ENCODE peak calls at places on chromosomes 6 and 20, in ten cellular contexts. One of them, this sample, is unnamed.

GRCh38 chr6:85273870-85274269 is 176.0 kb upstream of the NT5E start:
- DNase-seq in caudate nucleus: no peak
- DNase-seq in tibial artery: no peak
- DNase-seq in stimulated activated CD8-positive, alpha-beta memory T cell treated with anti-CD3 and anti-CD28 coated beads, Interleukin-12 subunit alpha, Interleukin-12 subunit beta, amount 100 ng/mL, for 1 hour: no peak
- DNase-seq in adipocyte: no peak
- DNase-seq in NCI-H1105: no peak
- DNase-seq in NCI-H69: no peak
- DNase-seq in ureter: no peak
- DNase-seq in foreskin fibroblast: peak; percentile 39
- DNase-seq in CD8-positive, alpha-beta memory T cell: no peak
- DNase-seq in this sample: no peak

GRCh38 chr6:14861491-14861943 is 384.4 kb upstream of the JARID2 start:
- DNase-seq in caudate nucleus: no peak
- DNase-seq in tibial artery: no peak
- DNase-seq in stimulated activated CD8-positive, alpha-beta memory T cell treated with anti-CD3 and anti-CD28 coated beads, Interleukin-12 subunit alpha, Interleukin-12 subunit beta, amount 100 ng/mL, for 1 hour: no peak
- DNase-seq in adipocyte: no peak
- DNase-seq in NCI-H1105: no peak
- DNase-seq in NCI-H69: no peak
- DNase-seq in ureter: no peak
- DNase-seq in foreskin fibroblast: no peak
- DNase-seq in CD8-positive, alpha-beta memory T cell: no peak
- DNase-seq in this sample: no peak

GRCh38 chr6:66478705-66479104 is 771.7 kb upstream of the EYS start:
- DNase-seq in caudate nucleus: no peak
- DNase-seq in tibial artery: no peak
- DNase-seq in stimulated activated CD8-positive, alpha-beta memory T cell treated with anti-CD3 and anti-CD28 coated beads, Interleukin-12 subunit alpha, Interleukin-12 subunit beta, amount 100 ng/mL, for 1 hour: no peak
- DNase-seq in adipocyte: no peak
- DNase-seq in NCI-H1105: no peak
- DNase-seq in NCI-H69: peak; percentile 73
- DNase-seq in ureter: no peak
- DNase-seq in foreskin fibroblast: no peak
- DNase-seq in CD8-positive, alpha-beta memory T cell: no peak
- DNase-seq in this sample: no peak

GRCh38 chr6:53313784-53314382 is 34.9 kb downstream of the ELOVL5 start:
- DNase-seq in caudate nucleus: no peak
- DNase-seq in tibial artery: no peak
- DNase-seq in stimulated activated CD8-positive, alpha-beta memory T cell treated with anti-CD3 and anti-CD28 coated beads, Interleukin-12 subunit alpha, Interleukin-12 subunit beta, amount 100 ng/mL, for 1 hour: no peak
- DNase-seq in adipocyte: no peak
- DNase-seq in NCI-H1105: no peak
- DNase-seq in NCI-H69: no peak
- DNase-seq in ureter: no peak
- DNase-seq in foreskin fibroblast: no peak
- DNase-seq in CD8-positive, alpha-beta memory T cell: no peak
- DNase-seq in this sample: no peak

GRCh38 chr6:56850618-56851017 is 104.3 kb upstream of the BEND6 start:
- DNase-seq in caudate nucleus: peak; percentile 12
- DNase-seq in tibial artery: no peak
- DNase-seq in stimulated activated CD8-positive, alpha-beta memory T cell treated with anti-CD3 and anti-CD28 coated beads, Interleukin-12 subunit alpha, Interleukin-12 subunit beta, amount 100 ng/mL, for 1 hour: no peak
- DNase-seq in adipocyte: peak; percentile 54
- DNase-seq in NCI-H1105: no peak
- DNase-seq in NCI-H69: peak; percentile 46
- DNase-seq in ureter: no peak
- DNase-seq in foreskin fibroblast: no peak
- DNase-seq in CD8-positive, alpha-beta memory T cell: no peak
- DNase-seq in this sample: no peak

GRCh38 chr6:27375613-27376079 is 12.9 kb upstream of the ZNF391 start:
- DNase-seq in caudate nucleus: no peak
- DNase-seq in tibial artery: no peak
- DNase-seq in stimulated activated CD8-positive, alpha-beta memory T cell treated with anti-CD3 and anti-CD28 coated beads, Interleukin-12 subunit alpha, Interleukin-12 subunit beta, amount 100 ng/mL, for 1 hour: no peak
- DNase-seq in adipocyte: peak; percentile 28
- DNase-seq in NCI-H1105: no peak
- DNase-seq in NCI-H69: peak; percentile 18
- DNase-seq in ureter: no peak
- DNase-seq in foreskin fibroblast: no peak
- DNase-seq in CD8-positive, alpha-beta memory T cell: no peak
- DNase-seq in this sample: no peak

GRCh38 chr20:11337361-11338130 is 580.1 kb upstream of the BTBD3 start:
- DNase-seq in caudate nucleus: no peak
- DNase-seq in tibial artery: no peak
- DNase-seq in stimulated activated CD8-positive, alpha-beta memory T cell treated with anti-CD3 and anti-CD28 coated beads, Interleukin-12 subunit alpha, Interleukin-12 subunit beta, amount 100 ng/mL, for 1 hour: no peak
- DNase-seq in adipocyte: no peak
- DNase-seq in NCI-H1105: no peak
- DNase-seq in NCI-H69: no peak
- DNase-seq in ureter: no peak
- DNase-seq in foreskin fibroblast: no peak
- DNase-seq in CD8-positive, alpha-beta memory T cell: no peak
- DNase-seq in this sample: no peak

GRCh38 chr20:15618912-15619311 is 954.3 kb downstream of the KIF16B start:
- DNase-seq in caudate nucleus: no peak
- DNase-seq in tibial artery: no peak
- DNase-seq in stimulated activated CD8-positive, alpha-beta memory T cell treated with anti-CD3 and anti-CD28 coated beads, Interleukin-12 subunit alpha, Interleukin-12 subunit beta, amount 100 ng/mL, for 1 hour: no peak
- DNase-seq in adipocyte: no peak
- DNase-seq in NCI-H1105: no peak
- DNase-seq in NCI-H69: no peak
- DNase-seq in ureter: no peak
- DNase-seq in foreskin fibroblast: no peak
- DNase-seq in CD8-positive, alpha-beta memory T cell: no peak
- DNase-seq in this sample: no peak

GRCh38 chr6:101445527-101445926 is 52.0 kb downstream of the GRIK2 start:
- DNase-seq in caudate nucleus: no peak
- DNase-seq in tibial artery: no peak
- DNase-seq in stimulated activated CD8-positive, alpha-beta memory T cell treated with anti-CD3 and anti-CD28 coated beads, Interleukin-12 subunit alpha, Interleukin-12 subunit beta, amount 100 ng/mL, for 1 hour: no peak
- DNase-seq in adipocyte: peak; percentile 42
- DNase-seq in NCI-H1105: no peak
- DNase-seq in NCI-H69: no peak
- DNase-seq in ureter: no peak
- DNase-seq in foreskin fibroblast: peak; percentile 47
- DNase-seq in CD8-positive, alpha-beta memory T cell: no peak
- DNase-seq in this sample: no peak

GRCh38 chr6:88855521-88856152 is 107.8 kb downstream of the RNGTT start:
- DNase-seq in caudate nucleus: no peak
- DNase-seq in tibial artery: no peak
- DNase-seq in stimulated activated CD8-positive, alpha-beta memory T cell treated with anti-CD3 and anti-CD28 coated beads, Interleukin-12 subunit alpha, Interleukin-12 subunit beta, amount 100 ng/mL, for 1 hour: no peak
- DNase-seq in adipocyte: peak; percentile 49
- DNase-seq in NCI-H1105: peak; percentile 85
- DNase-seq in NCI-H69: peak; percentile 96
- DNase-seq in ureter: no peak
- DNase-seq in foreskin fibroblast: no peak
- DNase-seq in CD8-positive, alpha-beta memory T cell: no peak
- DNase-seq in this sample: no peak

GRCh38 chr6:106290954-106291353 is 34.6 kb downstream of the ATG5 start:
- DNase-seq in caudate nucleus: no peak
- DNase-seq in tibial artery: no peak
- DNase-seq in stimulated activated CD8-positive, alpha-beta memory T cell treated with anti-CD3 and anti-CD28 coated beads, Interleukin-12 subunit alpha, Interleukin-12 subunit beta, amount 100 ng/mL, for 1 hour: no peak
- DNase-seq in adipocyte: no peak
- DNase-seq in NCI-H1105: no peak
- DNase-seq in NCI-H69: no peak
- DNase-seq in ureter: no peak
- DNase-seq in foreskin fibroblast: no peak
- DNase-seq in CD8-positive, alpha-beta memory T cell: no peak
- DNase-seq in this sample: no peak

GRCh38 chr6:139970591-139970991 is 596.1 kb upstream of the CITED2 start:
- DNase-seq in caudate nucleus: no peak
- DNase-seq in tibial artery: no peak
- DNase-seq in stimulated activated CD8-positive, alpha-beta memory T cell treated with anti-CD3 and anti-CD28 coated beads, Interleukin-12 subunit alpha, Interleukin-12 subunit beta, amount 100 ng/mL, for 1 hour: no peak
- DNase-seq in adipocyte: peak; percentile 28
- DNase-seq in NCI-H1105: no peak
- DNase-seq in NCI-H69: no peak
- DNase-seq in ureter: no peak
- DNase-seq in foreskin fibroblast: no peak
- DNase-seq in CD8-positive, alpha-beta memory T cell: no peak
- DNase-seq in this sample: no peak

GRCh38 chr6:75317503-75318206 is 33.1 kb upstream of the TMEM30A start:
- DNase-seq in caudate nucleus: no peak
- DNase-seq in tibial artery: no peak
- DNase-seq in stimulated activated CD8-positive, alpha-beta memory T cell treated with anti-CD3 and anti-CD28 coated beads, Interleukin-12 subunit alpha, Interleukin-12 subunit beta, amount 100 ng/mL, for 1 hour: no peak
- DNase-seq in adipocyte: peak; percentile 71
- DNase-seq in NCI-H1105: no peak
- DNase-seq in NCI-H69: no peak
- DNase-seq in ureter: no peak
- DNase-seq in foreskin fibroblast: peak; percentile 44
- DNase-seq in CD8-positive, alpha-beta memory T cell: no peak
- DNase-seq in this sample: peak; percentile 24

GRCh38 chr6:1042583-1043457 is 269.1 kb upstream of the FOXQ1 start:
- DNase-seq in caudate nucleus: no peak
- DNase-seq in tibial artery: no peak
- DNase-seq in stimulated activated CD8-positive, alpha-beta memory T cell treated with anti-CD3 and anti-CD28 coated beads, Interleukin-12 subunit alpha, Interleukin-12 subunit beta, amount 100 ng/mL, for 1 hour: no peak
- DNase-seq in adipocyte: no peak
- DNase-seq in NCI-H1105: no peak
- DNase-seq in NCI-H69: no peak
- DNase-seq in ureter: no peak
- DNase-seq in foreskin fibroblast: no peak
- DNase-seq in CD8-positive, alpha-beta memory T cell: no peak
- DNase-seq in this sample: no peak

GRCh38 chr6:146097586-146097985 is 68.7 kb downstream of the GRM1 start:
- DNase-seq in caudate nucleus: no peak
- DNase-seq in tibial artery: no peak
- DNase-seq in stimulated activated CD8-positive, alpha-beta memory T cell treated with anti-CD3 and anti-CD28 coated beads, Interleukin-12 subunit alpha, Interleukin-12 subunit beta, amount 100 ng/mL, for 1 hour: no peak
- DNase-seq in adipocyte: no peak
- DNase-seq in NCI-H1105: no peak
- DNase-seq in NCI-H69: no peak
- DNase-seq in ureter: no peak
- DNase-seq in foreskin fibroblast: no peak
- DNase-seq in CD8-positive, alpha-beta memory T cell: no peak
- DNase-seq in this sample: no peak

GRCh38 chr6:37807656-37808055 is 11.9 kb upstream of the ZFAND3 start:
- DNase-seq in caudate nucleus: no peak
- DNase-seq in tibial artery: no peak
- DNase-seq in stimulated activated CD8-positive, alpha-beta memory T cell treated with anti-CD3 and anti-CD28 coated beads, Interleukin-12 subunit alpha, Interleukin-12 subunit beta, amount 100 ng/mL, for 1 hour: no peak
- DNase-seq in adipocyte: no peak
- DNase-seq in NCI-H1105: no peak
- DNase-seq in NCI-H69: peak; percentile 95
- DNase-seq in ureter: no peak
- DNase-seq in foreskin fibroblast: no peak
- DNase-seq in CD8-positive, alpha-beta memory T cell: no peak
- DNase-seq in this sample: no peak

GRCh38 chr20:62921119-62921687 is 5.1 kb downstream of the DIDO1 start:
- DNase-seq in caudate nucleus: no peak
- DNase-seq in tibial artery: no peak
- DNase-seq in stimulated activated CD8-positive, alpha-beta memory T cell treated with anti-CD3 and anti-CD28 coated beads, Interleukin-12 subunit alpha, Interleukin-12 subunit beta, amount 100 ng/mL, for 1 hour: no peak
- DNase-seq in adipocyte: peak; percentile 74
- DNase-seq in NCI-H1105: no peak
- DNase-seq in NCI-H69: peak; percentile 57
- DNase-seq in ureter: no peak
- DNase-seq in foreskin fibroblast: no peak
- DNase-seq in CD8-positive, alpha-beta memory T cell: peak; percentile 58
- DNase-seq in this sample: peak; percentile 57

GRCh38 chr6:27237089-27237723 is 10.3 kb upstream of the PRSS16 start:
- DNase-seq in caudate nucleus: no peak
- DNase-seq in tibial artery: no peak
- DNase-seq in stimulated activated CD8-positive, alpha-beta memory T cell treated with anti-CD3 and anti-CD28 coated beads, Interleukin-12 subunit alpha, Interleukin-12 subunit beta, amount 100 ng/mL, for 1 hour: no peak
- DNase-seq in adipocyte: peak; percentile 66
- DNase-seq in NCI-H1105: no peak
- DNase-seq in NCI-H69: peak; percentile 65
- DNase-seq in ureter: no peak
- DNase-seq in foreskin fibroblast: peak; percentile 49
- DNase-seq in CD8-positive, alpha-beta memory T cell: no peak
- DNase-seq in this sample: peak; percentile 42

GRCh38 chr20:3239026-3239866 is at the start of gene SLC4A11:
- DNase-seq in caudate nucleus: no peak
- DNase-seq in tibial artery: peak; percentile 45
- DNase-seq in stimulated activated CD8-positive, alpha-beta memory T cell treated with anti-CD3 and anti-CD28 coated beads, Interleukin-12 subunit alpha, Interleukin-12 subunit beta, amount 100 ng/mL, for 1 hour: no peak
- DNase-seq in adipocyte: peak; percentile 86
- DNase-seq in NCI-H1105: peak; percentile 37
- DNase-seq in NCI-H69: peak; percentile 80
- DNase-seq in ureter: peak; percentile 66
- DNase-seq in foreskin fibroblast: peak; percentile 78
- DNase-seq in CD8-positive, alpha-beta memory T cell: no peak
- DNase-seq in this sample: peak; percentile 78

GRCh38 chr20:60857708-60858107 is 394.4 kb upstream of the CDH4 start:
- DNase-seq in caudate nucleus: no peak
- DNase-seq in tibial artery: no peak
- DNase-seq in stimulated activated CD8-positive, alpha-beta memory T cell treated with anti-CD3 and anti-CD28 coated beads, Interleukin-12 subunit alpha, Interleukin-12 subunit beta, amount 100 ng/mL, for 1 hour: no peak
- DNase-seq in adipocyte: no peak
- DNase-seq in NCI-H1105: no peak
- DNase-seq in NCI-H69: no peak
- DNase-seq in ureter: no peak
- DNase-seq in foreskin fibroblast: peak; percentile 33
- DNase-seq in CD8-positive, alpha-beta memory T cell: no peak
- DNase-seq in this sample: no peak

GRCh38 chr20:58602124-58602523 is 49.0 kb upstream of the STX16 start:
- DNase-seq in caudate nucleus: no peak
- DNase-seq in tibial artery: no peak
- DNase-seq in stimulated activated CD8-positive, alpha-beta memory T cell treated with anti-CD3 and anti-CD28 coated beads, Interleukin-12 subunit alpha, Interleukin-12 subunit beta, amount 100 ng/mL, for 1 hour: no peak
- DNase-seq in adipocyte: no peak
- DNase-seq in NCI-H1105: no peak
- DNase-seq in NCI-H69: no peak
- DNase-seq in ureter: no peak
- DNase-seq in foreskin fibroblast: no peak
- DNase-seq in CD8-positive, alpha-beta memory T cell: no peak
- DNase-seq in this sample: no peak

GRCh38 chr20:17741220-17741619 is 41.5 kb downstream of the BANF2 start:
- DNase-seq in caudate nucleus: no peak
- DNase-seq in tibial artery: no peak
- DNase-seq in stimulated activated CD8-positive, alpha-beta memory T cell treated with anti-CD3 and anti-CD28 coated beads, Interleukin-12 subunit alpha, Interleukin-12 subunit beta, amount 100 ng/mL, for 1 hour: no peak
- DNase-seq in adipocyte: no peak
- DNase-seq in NCI-H1105: no peak
- DNase-seq in NCI-H69: no peak
- DNase-seq in ureter: no peak
- DNase-seq in foreskin fibroblast: no peak
- DNase-seq in CD8-positive, alpha-beta memory T cell: no peak
- DNase-seq in this sample: no peak

GRCh38 chr6:32854376-32855178 is 585 bp downstream of the PSMB9 start:
- DNase-seq in caudate nucleus: no peak
- DNase-seq in tibial artery: peak; percentile 38
- DNase-seq in stimulated activated CD8-positive, alpha-beta memory T cell treated with anti-CD3 and anti-CD28 coated beads, Interleukin-12 subunit alpha, Interleukin-12 subunit beta, amount 100 ng/mL, for 1 hour: peak; percentile 41
- DNase-seq in adipocyte: peak; percentile 76
- DNase-seq in NCI-H1105: no peak
- DNase-seq in NCI-H69: no peak
- DNase-seq in ureter: no peak
- DNase-seq in foreskin fibroblast: no peak
- DNase-seq in CD8-positive, alpha-beta memory T cell: peak; percentile 44
- DNase-seq in this sample: peak; percentile 82

GRCh38 chr20:46837083-46837482 is 57.6 kb upstream of the EYA2 start:
- DNase-seq in caudate nucleus: no peak
- DNase-seq in tibial artery: no peak
- DNase-seq in stimulated activated CD8-positive, alpha-beta memory T cell treated with anti-CD3 and anti-CD28 coated beads, Interleukin-12 subunit alpha, Interleukin-12 subunit beta, amount 100 ng/mL, for 1 hour: no peak
- DNase-seq in adipocyte: no peak
- DNase-seq in NCI-H1105: no peak
- DNase-seq in NCI-H69: no peak
- DNase-seq in ureter: no peak
- DNase-seq in foreskin fibroblast: no peak
- DNase-seq in CD8-positive, alpha-beta memory T cell: no peak
- DNase-seq in this sample: no peak

GRCh38 chr6:5443491-5443890 is 182.2 kb downstream of the FARS2 start:
- DNase-seq in caudate nucleus: no peak
- DNase-seq in tibial artery: no peak
- DNase-seq in stimulated activated CD8-positive, alpha-beta memory T cell treated with anti-CD3 and anti-CD28 coated beads, Interleukin-12 subunit alpha, Interleukin-12 subunit beta, amount 100 ng/mL, for 1 hour: no peak
- DNase-seq in adipocyte: no peak
- DNase-seq in NCI-H1105: no peak
- DNase-seq in NCI-H69: no peak
- DNase-seq in ureter: no peak
- DNase-seq in foreskin fibroblast: no peak
- DNase-seq in CD8-positive, alpha-beta memory T cell: no peak
- DNase-seq in this sample: no peak

GRCh38 chr6:127464161-127464880 is 5.1 kb upstream of the KIAA0408 start:
- DNase-seq in caudate nucleus: no peak
- DNase-seq in tibial artery: peak; percentile 64
- DNase-seq in stimulated activated CD8-positive, alpha-beta memory T cell treated with anti-CD3 and anti-CD28 coated beads, Interleukin-12 subunit alpha, Interleukin-12 subunit beta, amount 100 ng/mL, for 1 hour: no peak
- DNase-seq in adipocyte: peak; percentile 91
- DNase-seq in NCI-H1105: no peak
- DNase-seq in NCI-H69: no peak
- DNase-seq in ureter: no peak
- DNase-seq in foreskin fibroblast: peak; percentile 64
- DNase-seq in CD8-positive, alpha-beta memory T cell: no peak
- DNase-seq in this sample: peak; percentile 70

GRCh38 chr20:19826179-19826914 is 68.3 kb downstream of the RIN2 start:
- DNase-seq in caudate nucleus: no peak
- DNase-seq in tibial artery: no peak
- DNase-seq in stimulated activated CD8-positive, alpha-beta memory T cell treated with anti-CD3 and anti-CD28 coated beads, Interleukin-12 subunit alpha, Interleukin-12 subunit beta, amount 100 ng/mL, for 1 hour: no peak
- DNase-seq in adipocyte: no peak
- DNase-seq in NCI-H1105: no peak
- DNase-seq in NCI-H69: no peak
- DNase-seq in ureter: no peak
- DNase-seq in foreskin fibroblast: no peak
- DNase-seq in CD8-positive, alpha-beta memory T cell: no peak
- DNase-seq in this sample: no peak

GRCh38 chr20:9087531-9088217 is 18.8 kb downstream of the PLCB4 start:
- DNase-seq in caudate nucleus: no peak
- DNase-seq in tibial artery: no peak
- DNase-seq in stimulated activated CD8-positive, alpha-beta memory T cell treated with anti-CD3 and anti-CD28 coated beads, Interleukin-12 subunit alpha, Interleukin-12 subunit beta, amount 100 ng/mL, for 1 hour: no peak
- DNase-seq in adipocyte: no peak
- DNase-seq in NCI-H1105: peak; percentile 21
- DNase-seq in NCI-H69: peak; percentile 98
- DNase-seq in ureter: no peak
- DNase-seq in foreskin fibroblast: no peak
- DNase-seq in CD8-positive, alpha-beta memory T cell: no peak
- DNase-seq in this sample: no peak